ENCODE peak calls at places on chromosomes 2 and 18, in ten cellular contexts. M is H1, I is OCI-LY7, K is PC-3, W is Peyer's patch, Y is IMR-90, G is colonic mucosa, B is cardiac muscle cell, X is gastrocnemius medialis, C is kidney. Z is an unnamed sample. For H3K36me3, the result is how much of the 10 kb centered on the place peaks cover.

GRCh38 chr2:236661762-236662110 is 92.1 kb downstream of the ACKR3 start:
- DNase-seq in B (peak), W (no peak), K (no peak), M (no peak), G (no peak), C (no peak), I (no peak), Y (no peak), X (no peak), Z (no peak)

GRCh38 chr18:41315134-41315533 is 639.9 kb upstream of the PIK3C3 start:
- DNase-seq in K (no peak), M (no peak), B (no peak), G (no peak), Y (no peak), W (no peak), C (no peak), I (no peak), X (no peak), Z (no peak)

GRCh38 chr2:109129921-109130725 is 1.1 kb downstream of the SH3RF3 start:
- DNase-seq in I (no peak), Y (peak), C (no peak), K (peak), G (no peak), B (peak), X (no peak), M (peak), W (no peak), Z (no peak)

GRCh38 chr18:36149514-36150289 is 20.0 kb downstream of the ELP2 start:
- DNase-seq in I (peak), C (no peak), X (no peak), B (no peak), W (no peak), M (no peak), G (no peak), K (no peak), Y (no peak), Z (no peak)

GRCh38 chr18:77093584-77093983 is 39.0 kb downstream of the MBP start:
- DNase-seq in X (no peak), Y (no peak), I (no peak), G (no peak), W (no peak), K (no peak), M (no peak), B (no peak), C (peak), Z (no peak)

GRCh38 chr2:205835251-205835900 is 153.1 kb downstream of the NRP2 start:
- DNase-seq in Y (no peak), W (no peak), B (no peak), I (no peak), G (peak), K (no peak), X (no peak), C (no peak), M (peak), Z (no peak)

GRCh38 chr2:170770008-170770303 is 222 bp upstream of the ERICH2 start:
- DNase-seq in C (no peak), G (no peak), M (no peak), K (no peak), X (no peak), I (no peak), Y (no peak), B (no peak), W (no peak), Z (no peak)

GRCh38 chr2:73852020-73852419 is 23.3 kb downstream of the STAMBP start:
- DNase-seq in W (no peak), M (no peak), X (no peak), K (peak), I (no peak), Y (peak), G (no peak), C (no peak), B (peak), Z (no peak)

GRCh38 chr2:149648282-149649030 is 60.9 kb upstream of the MMADHC start:
- DNase-seq in M (no peak), I (no peak), Y (peak), G (peak), X (no peak), W (no peak), K (peak), C (no peak), B (peak), Z (peak)

GRCh38 chr18:53698907-53699306 is 525.6 kb downstream of the MBD2 start:
- DNase-seq in G (peak), C (no peak), Y (no peak), M (peak), W (no peak), B (peak), I (peak), X (no peak), K (peak), Z (peak)

GRCh38 chr18:45658756-45659155 is 43.5 kb downstream of the SLC14A2 start:
- DNase-seq in K (peak), M (no peak), G (no peak), X (no peak), W (no peak), C (no peak), I (no peak), Y (peak), B (no peak), Z (no peak)

GRCh38 chr2:15259356-15259756 is 301.8 kb downstream of the NBAS start:
- DNase-seq in M (peak), B (no peak), I (no peak), G (no peak), C (no peak), W (no peak), X (no peak), K (no peak), Y (no peak), Z (no peak)

GRCh38 chr2:120550893-120551446 is 184.7 kb upstream of the GLI2 start:
- DNase-seq in C (no peak), K (no peak), Y (no peak), W (no peak), X (no peak), I (no peak), G (no peak), B (no peak), M (no peak), Z (no peak)

GRCh38 chr2:228689049-228689448 is 507.6 kb upstream of the SPHKAP start:
- DNase-seq in X (no peak), M (peak), B (peak), Y (no peak), I (no peak), K (peak), W (no peak), G (no peak), C (no peak), Z (no peak)

GRCh38 chr2:176830362-176830761 is 382.2 kb upstream of the HNRNPA3 start:
- DNase-seq in Y (no peak), G (no peak), W (no peak), M (no peak), B (no peak), X (no peak), K (peak), C (no peak), I (peak), Z (no peak)

GRCh38 chr18:31512203-31512764 is 14.3 kb downstream of the DSG2 start:
- DNase-seq in M (no peak), B (peak), C (no peak), Y (peak), G (peak), I (no peak), X (no peak), K (peak), W (peak), Z (no peak)

GRCh38 chr18:37674570-37674969 is 109.0 kb upstream of the CELF4 start:
- DNase-seq in G (no peak), B (peak), K (no peak), C (no peak), I (no peak), W (no peak), Y (no peak), X (no peak), M (no peak), Z (no peak)

GRCh38 chr2:152715854-152716428 is 1.3 kb downstream of the PRPF40A start:
- DNase-seq in I (peak), B (peak), M (no peak), X (no peak), W (no peak), C (no peak), K (peak), G (no peak), Y (peak), Z (no peak)

GRCh38 chr2:177165731-177166711 is 46.6 kb upstream of the HNRNPA3 start:
- DNase-seq in X (no peak), G (peak), B (peak), W (no peak), Y (peak), M (no peak), I (peak), K (peak), C (no peak), Z (no peak)

GRCh38 chr2:1521191-1521877 is 108.1 kb downstream of the TPO start:
- DNase-seq in X (no peak), B (no peak), K (no peak), I (no peak), W (no peak), M (no peak), C (peak), G (no peak), Y (no peak), Z (no peak)

GRCh38 chr2:1517786-1518500 is 104.7 kb downstream of the TPO start:
- DNase-seq in C (peak), B (no peak), X (no peak), Y (no peak), K (no peak), I (no peak), G (no peak), M (no peak), W (no peak), Z (no peak)

GRCh38 chr2:1516798-1517060 is 103.5 kb downstream of the TPO start:
- DNase-seq in G (no peak), W (no peak), X (no peak), Y (no peak), M (no peak), K (no peak), C (peak), I (no peak), B (no peak), Z (no peak)

GRCh38 chr2:1518501-1518821 is 105.2 kb downstream of the TPO start:
- DNase-seq in X (no peak), I (peak), M (no peak), Y (no peak), W (no peak), G (no peak), B (no peak), K (no peak), C (no peak), Z (no peak)

GRCh38 chr2:1518891-1519530 is 105.7 kb downstream of the TPO start:
- DNase-seq in K (peak), M (no peak), Y (no peak), I (no peak), G (no peak), B (peak), C (peak), X (no peak), W (no peak), Z (peak)
- H3K36me3 ChIP-seq in K (under half), M (under half), Y (under half), I (under half), G (under half), B (under half), C (under half), X (under half), W (under half), Z (under half)

DNA sequence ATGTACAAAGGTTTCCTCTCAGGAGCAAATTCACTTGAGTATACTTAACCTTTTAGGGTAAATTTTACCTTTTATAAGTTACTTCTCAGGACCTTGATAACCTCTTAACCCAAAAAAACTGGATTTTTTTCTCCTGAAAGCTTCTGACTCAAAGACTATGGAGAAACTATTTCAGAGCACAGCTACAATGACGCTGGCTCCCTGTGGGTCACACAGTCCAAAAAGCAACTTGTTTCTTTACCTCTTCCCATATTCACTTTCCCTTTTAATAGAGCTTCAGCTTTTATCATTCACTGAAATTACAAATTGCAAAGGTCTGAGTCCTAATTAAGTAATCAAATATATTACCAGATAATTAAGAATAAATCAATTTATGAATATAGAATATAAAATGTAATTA is 32.4 kb downstream of the GTF3C3 start:
- DNase-seq in K (no peak), B (no peak), C (no peak), M (no peak), I (no peak), G (no peak), Y (no peak), X (no peak), W (no peak), Z (no peak)
- TF ChIP-seq CTCF in K (no peak), B (no peak), C (no peak), M (no peak), I (no peak), G (no peak), Y (no peak), X (no peak), W (no peak), Z (no peak)

DNA sequence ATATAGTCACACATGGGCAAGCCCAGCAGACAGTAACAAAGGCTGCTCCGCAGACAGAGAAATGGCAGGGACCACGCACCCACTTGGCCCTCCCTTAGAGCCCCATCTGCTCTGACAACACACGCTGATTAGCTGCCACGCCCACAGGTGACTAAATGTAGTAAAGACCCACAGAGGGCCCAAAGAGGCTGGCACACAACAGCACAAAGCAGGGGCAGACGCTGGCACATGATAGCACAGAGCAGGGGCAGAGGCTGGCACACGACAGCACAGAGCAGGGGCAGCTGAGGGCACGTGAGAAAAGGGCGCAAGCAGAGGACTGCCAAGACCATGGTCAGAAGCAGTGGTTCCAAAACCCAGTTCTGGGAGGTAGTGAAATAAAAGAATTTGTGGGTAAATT is 10.6 kb downstream of the AFG3L2 start:
- DNase-seq in I (no peak), M (no peak), Y (no peak), B (no peak), W (no peak), K (no peak), G (no peak), X (no peak), C (no peak), Z (no peak)
- H3K36me3 ChIP-seq in I (half or more), M (under half), Y (under half), B (under half), W (half or more), K (half or more), G (under half), X (under half), C (under half), Z (half or more)

DNA sequence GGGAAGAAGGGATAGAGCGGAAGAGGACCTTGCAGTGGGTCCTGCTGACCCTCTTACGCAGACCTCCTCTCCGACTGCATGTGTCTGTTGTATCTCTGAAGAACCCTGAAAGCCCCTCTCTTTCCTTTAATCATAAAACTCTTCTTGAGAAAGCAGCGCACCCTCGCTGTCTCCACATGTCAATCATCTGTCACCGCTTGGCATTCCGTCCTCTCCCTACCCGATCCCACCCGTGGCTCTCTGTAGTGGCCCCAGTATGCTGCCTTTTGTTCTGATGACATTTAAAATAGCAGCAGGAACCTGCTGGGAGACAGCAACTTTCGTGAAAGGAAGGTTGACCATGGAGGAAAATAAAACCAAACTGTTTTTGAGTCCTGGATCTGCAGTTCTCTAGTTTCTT is 582.9 kb upstream of the SALL3 start:
- DNase-seq in G (peak), K (no peak), X (no peak), W (no peak), Y (no peak), C (no peak), I (no peak), M (no peak), B (no peak), Z (no peak)
- TF ChIP-seq CTCF in G (no peak), K (no peak), X (no peak), W (no peak), Y (no peak), C (no peak), I (no peak), M (no peak), B (no peak), Z (no peak)

DNA sequence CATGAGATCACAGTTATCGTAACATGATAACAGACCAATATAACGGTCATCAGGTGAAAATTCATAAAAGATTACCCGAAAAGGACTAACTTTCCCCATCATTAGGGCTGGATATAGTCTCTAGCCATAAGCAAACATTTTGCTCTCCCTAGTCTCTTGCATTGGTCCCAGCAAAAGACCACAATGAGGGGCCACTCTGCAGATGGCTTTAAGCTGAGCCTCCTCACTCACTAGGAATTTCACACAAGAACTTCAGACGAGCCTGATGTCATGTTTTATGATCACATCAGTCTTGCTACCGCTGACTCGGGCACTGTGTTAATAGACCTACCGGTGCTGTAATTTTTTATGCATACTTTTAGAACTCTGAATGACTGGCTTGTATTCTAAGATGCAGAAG is 35.2 kb downstream of the STK17B start:
- DNase-seq in X (no peak), M (no peak), I (no peak), G (no peak), W (no peak), K (no peak), B (no peak), Y (no peak), C (no peak), Z (no peak)
- H3K36me3 ChIP-seq in X (under half), M (under half), I (half or more), G (under half), W (half or more), K (under half), B (under half), Y (under half), C (under half), Z (half or more)

GRCh38 chr18:50281295-50281971 is at the start of gene MBD1:
- DNase-seq in Y (peak), X (peak), G (peak), B (peak), W (peak), I (peak), M (peak), C (peak), K (peak), Z (peak)
- TF ChIP-seq CTCF in Y (peak), X (peak), G (peak), B (peak), W (peak), I (peak), M (peak), C (peak), K (no peak), Z (peak)

Z was measured in left lung.